ENCODE peak calls at places on chromosome 20, in seven cellular contexts. N is IMR-90, R is mesenchymal stem cell, L is H9, O is mesendoderm, C is H1, K is trophoblast cell. Z is an unnamed sample.

GRCh38 chr20:63834545-63834880 is 3.4 kb upstream of the ZBTB46 start:
- DNase-seq in C (no peak), R (no peak), K (no peak), L (no peak), N (no peak), O (no peak), Z (no peak)

GRCh38 chr20:3420211-3420707 is 12.8 kb upstream of the DNAAF9 start:
- DNase-seq in L (no peak), R (peak; percentile 33), O (no peak), C (no peak), K (no peak), N (peak; percentile 41), Z (no peak)

GRCh38 chr20:46207783-46208182 is 89.7 kb downstream of the CD40 start:
- DNase-seq in L (no peak), O (no peak), R (no peak), K (no peak), N (no peak), C (no peak), Z (no peak)

GRCh38 chr20:49543071-49543857 is 24.7 kb downstream of the PTGIS start:
- DNase-seq in R (no peak), L (no peak), C (no peak), K (no peak), N (no peak), O (no peak), Z (no peak)

GRCh38 chr20:50520222-50520877 is 10.2 kb downstream of the PTPN1 start:
- DNase-seq in O (no peak), N (no peak), K (no peak), C (no peak), R (no peak), L (no peak), Z (no peak)

GRCh38 chr20:1212607-1213396 is 9.5 kb downstream of the C20orf202 start:
- DNase-seq in O (peak; percentile 85), C (peak; percentile 77), R (peak; percentile 81), N (peak; percentile 72), K (peak; percentile 70), L (peak; percentile 84), Z (peak; percentile 64)

GRCh38 chr20:19944772-19945459 is 72.2 kb upstream of the NAA20 start:
- DNase-seq in L (no peak), K (no peak), C (no peak), O (no peak), N (peak; percentile 67), R (peak; percentile 72), Z (no peak)

GRCh38 chr20:1313236-1313964 is 15.5 kb downstream of the SDCBP2 start:
- DNase-seq in R (peak; percentile 80), L (peak; percentile 72), C (peak; percentile 91), N (peak; percentile 71), O (peak; percentile 77), K (peak; percentile 28), Z (peak; percentile 81)

GRCh38 chr20:4064118-4064962 is 49.0 kb upstream of the RNF24 start:
- DNase-seq in K (no peak), N (peak; percentile 93), C (peak; percentile 80), O (peak; percentile 65), L (peak; percentile 73), R (peak; percentile 94), Z (no peak)

GRCh38 chr20:1087311-1087710 is 31.1 kb upstream of the PSMF1 start:
- DNase-seq in N (no peak), C (no peak), L (no peak), O (no peak), K (no peak), R (no peak), Z (no peak)

GRCh38 chr20:53130819-53131218 is 158.7 kb downstream of the TSHZ2 start:
- DNase-seq in C (no peak), R (no peak), L (no peak), K (no peak), N (no peak), O (no peak), Z (no peak)

GRCh38 chr20:11329271-11329670 is 588.4 kb upstream of the BTBD3 start:
- DNase-seq in R (no peak), N (peak; percentile 12), L (no peak), K (no peak), C (no peak), O (no peak), Z (no peak)

GRCh38 chr20:44622501-44623270 is 28.8 kb downstream of the ADA start:
- DNase-seq in K (no peak), C (no peak), L (no peak), N (no peak), O (no peak), R (no peak), Z (no peak)

GRCh38 chr20:9626357-9626756 is 112.0 kb downstream of the LAMP5 start:
- DNase-seq in C (no peak), R (no peak), L (no peak), O (no peak), K (no peak), N (no peak), Z (no peak)

GRCh38 chr20:2755451-2756055 is 44.9 kb downstream of the CPXM1 start:
- DNase-seq in R (no peak), O (no peak), C (no peak), K (no peak), L (no peak), N (no peak), Z (no peak)

GRCh38 chr20:33188421-33188820 is 20.5 kb downstream of the BPIFA2 start:
- DNase-seq in K (peak; percentile 67), N (no peak), L (no peak), R (no peak), O (peak; percentile 40), C (no peak), Z (no peak)

GRCh38 chr20:2692036-2692885 is at the start of gene EBF4:
- DNase-seq in L (peak; percentile 52), C (peak; percentile 64), O (peak; percentile 29), N (no peak), R (peak; percentile 26), K (no peak), Z (no peak)

GRCh38 chr20:24479595-24479994 is 10.2 kb downstream of the SYNDIG1 start:
- DNase-seq in L (no peak), N (no peak), O (no peak), R (no peak), K (no peak), C (no peak), Z (no peak)
- H2AK5ac ChIP-seq in L (no peak overlapping the region), N (no peak overlapping the region), O (no peak overlapping the region), R (no peak overlapping the region), K (no peak overlapping the region), C (no peak overlapping the region), Z (no peak overlapping the region)

GRCh38 chr20:36152266-36152665 is 2.3 kb upstream of the EPB41L1 start:
- DNase-seq in L (no peak), N (no peak), K (no peak), O (no peak), R (no peak), C (no peak), Z (no peak)

GRCh38 chr20:36150489-36150846 is 4.1 kb upstream of the EPB41L1 start:
- DNase-seq in O (no peak), N (no peak), L (no peak), K (no peak), C (no peak), R (no peak), Z (no peak)

GRCh38 chr20:36149012-36149411 is 5.5 kb upstream of the EPB41L1 start:
- DNase-seq in L (no peak), O (no peak), R (no peak), N (no peak), C (no peak), K (no peak), Z (no peak)

GRCh38 chr20:36149469-36149868 is 5.1 kb upstream of the EPB41L1 start:
- DNase-seq in O (no peak), C (no peak), L (no peak), N (no peak), R (no peak), K (no peak), Z (no peak)

GRCh38 chr20:36150847-36151539 is 3.5 kb upstream of the EPB41L1 start:
- DNase-seq in R (no peak), N (no peak), K (no peak), C (no peak), O (no peak), L (no peak), Z (no peak)
- H3K4me1 ChIP-seq in R (peaks cover 33% of the 10 kb centered on the region), N (peaks cover 15% of the 10 kb centered on the region), K (peaks cover 7% of the 10 kb centered on the region), C (peaks cover 15% of the 10 kb centered on the region), O (no peaks in the 10 kb centered on the region), L (no peaks in the 10 kb centered on the region), Z (peaks cover 10% of the 10 kb centered on the region)

GRCh38 chr20:25274481-25274880 is 26.6 kb downstream of the PYGB start:
- DNase-seq in O (no peak), K (no peak), R (no peak), L (no peak), C (peak; percentile 30), N (no peak), Z (no peak)

GRCh38 chr20:25274891-25275812 is 27.3 kb downstream of the PYGB start:
- DNase-seq in C (peak; percentile 43), N (no peak), O (no peak), R (no peak), K (no peak), L (no peak), Z (no peak)

GRCh38 chr20:25272223-25273000 is 24.5 kb downstream of the PYGB start:
- DNase-seq in L (no peak), O (no peak), N (no peak), K (no peak), R (no peak), C (peak; percentile 32), Z (no peak)

GRCh38 chr20:25273046-25273445 is 25.2 kb downstream of the PYGB start:
- DNase-seq in R (no peak), K (no peak), N (no peak), L (no peak), O (no peak), C (peak; percentile 37), Z (no peak)

DNA sequence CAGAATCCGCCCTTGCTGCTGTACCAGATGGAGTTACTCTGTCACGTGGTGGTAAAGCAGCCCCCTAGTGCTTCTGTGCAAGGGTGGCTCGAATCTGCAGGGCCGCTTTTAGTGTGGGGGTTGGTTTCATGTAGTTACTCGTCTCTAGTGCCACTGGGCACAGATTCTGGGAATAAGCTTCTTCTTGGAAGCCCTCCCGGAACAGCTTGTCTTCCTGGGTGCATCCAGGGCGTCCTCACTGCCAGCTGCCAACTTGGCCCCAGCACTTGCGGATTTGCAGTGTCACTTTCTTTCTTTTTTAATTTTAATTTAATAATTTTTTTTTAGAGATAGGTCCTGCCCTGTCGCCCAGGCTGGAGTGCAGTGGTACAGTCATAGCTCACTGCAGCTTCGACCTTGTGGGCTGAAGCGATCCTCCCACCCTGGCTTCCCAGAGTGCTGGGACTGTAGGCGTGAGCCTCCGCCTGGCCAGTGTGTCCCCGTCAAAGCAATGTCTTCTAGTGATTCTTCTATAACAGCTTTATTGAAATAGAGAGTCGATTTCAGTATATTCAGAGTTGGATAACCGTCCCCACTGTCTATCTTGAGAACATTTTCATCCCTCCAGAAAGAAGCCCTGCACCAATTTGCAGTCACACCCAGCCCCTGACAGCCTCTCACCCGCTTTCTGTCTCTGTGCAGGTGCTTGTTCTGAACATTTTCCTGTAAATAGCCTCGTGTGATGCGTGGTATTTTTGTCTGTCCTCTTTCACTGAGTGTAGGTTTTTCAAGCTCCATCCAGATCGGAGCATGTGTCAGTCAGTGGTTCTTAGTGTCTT is 25.9 kb downstream of the PYGB start:
- DNase-seq in C (peak; percentile 27), K (no peak), L (no peak), N (no peak), R (no peak), O (no peak), Z (no peak)
- H2AK5ac ChIP-seq in C (no peak overlapping the region), K (no peak overlapping the region), L (no peak overlapping the region), N (no peak overlapping the region), R (no peak overlapping the region), O (no peak overlapping the region), Z (no peak overlapping the region)

DNA sequence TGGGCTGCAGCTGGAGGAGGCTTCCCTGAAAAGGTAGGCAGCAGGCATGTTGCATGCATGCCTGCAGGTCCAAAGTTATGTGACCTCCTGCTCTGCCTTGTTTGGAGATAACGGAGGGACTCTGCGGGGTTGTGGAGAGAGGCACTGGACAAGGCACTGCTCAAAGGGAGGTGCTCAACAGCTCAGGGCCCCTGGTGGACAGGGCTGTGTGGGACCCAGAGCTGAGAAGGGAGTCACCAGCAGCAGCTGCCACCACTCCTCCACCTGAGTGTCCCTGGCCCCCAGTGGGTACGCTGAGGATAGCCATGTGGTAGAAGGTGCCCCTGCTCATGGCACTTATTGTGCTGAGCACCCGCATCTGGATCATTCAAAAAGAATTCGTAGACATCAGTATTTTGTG is 15.5 kb upstream of the CST8 start:
- DNase-seq in N (no peak), O (no peak), L (no peak), C (no peak), R (no peak), K (no peak), Z (no peak)
- H3K4me1 ChIP-seq in N (no peaks in the 10 kb centered on the region), O (no peaks in the 10 kb centered on the region), L (peaks cover 4% of the 10 kb centered on the region), C (peaks cover 3% of the 10 kb centered on the region), R (no peaks in the 10 kb centered on the region), K (no peaks in the 10 kb centered on the region), Z (no peaks in the 10 kb centered on the region)